ENCODE peak calls at places on chromosomes 1 and 21, in four cellular contexts. F is K562, N is GM12878, W is HepG2. K is an unnamed sample.

GRCh38 chr1:3028531-3029282 is 7.4 kb downstream of the ACTRT2 start:
- DNase-seq in F (no peak), N (no peak), W (no peak), K (no peak)

GRCh38 chr1:113991467-113991997 is 12.3 kb downstream of the OLFML3 start:
- DNase-seq in W (no peak), N (peak), F (no peak), K (no peak)

GRCh38 chr1:210291786-210292275 is 36.9 kb upstream of the HHAT start:
- DNase-seq in F (no peak), N (no peak), W (no peak), K (no peak)

GRCh38 chr1:9606948-9607347 is 18.2 kb downstream of the TMEM201 start:
- DNase-seq in W (no peak), F (no peak), N (no peak), K (no peak)

GRCh38 chr1:246836647-246837046 is 95.1 kb downstream of the AHCTF1 start:
- DNase-seq in N (no peak), W (no peak), F (no peak), K (no peak)

GRCh38 chr1:193674292-193674944 is 488.0 kb upstream of the B3GALT2 start:
- DNase-seq in N (no peak), W (no peak), F (no peak), K (no peak)

GRCh38 chr1:224689354-224689753 is 73.2 kb downstream of the CNIH3 start:
- DNase-seq in W (no peak), F (no peak), N (no peak), K (no peak)

GRCh38 chr1:89085781-89086180 is 20.8 kb upstream of the GBP1 start:
- DNase-seq in N (no peak), W (peak), F (peak), K (peak)

GRCh38 chr1:2427051-2427450 is 14.7 kb upstream of the PEX10 start:
- DNase-seq in W (no peak), N (no peak), F (no peak), K (no peak)

GRCh38 chr1:8818325-8818775 is 910 bp upstream of the RERE start:
- DNase-seq in N (no peak), W (no peak), F (no peak), K (no peak)

GRCh38 chr1:53137729-53138128 is 4.7 kb downstream of the SLC1A7 start:
- DNase-seq in F (peak), N (no peak), W (peak), K (no peak)

GRCh38 chr1:97144527-97144926 is 422.9 kb downstream of the PTBP2 start:
- DNase-seq in F (no peak), N (no peak), W (no peak), K (no peak)

GRCh38 chr1:180507826-180508724 is 5.7 kb upstream of the ACBD6 start:
- DNase-seq in W (no peak), N (no peak), F (peak), K (no peak)

GRCh38 chr1:15684468-15685283 is 556 bp downstream of the PLEKHM2 start:
- DNase-seq in W (no peak), N (no peak), F (peak), K (peak)

GRCh38 chr1:65959896-65960295 is 167.2 kb downstream of the PDE4B start:
- DNase-seq in N (no peak), W (no peak), F (no peak), K (no peak)

GRCh38 chr1:77316006-77316405 is 34.2 kb downstream of the AK5 start:
- DNase-seq in F (no peak), W (no peak), N (no peak), K (no peak)

GRCh38 chr1:97308131-97308530 is 586.5 kb downstream of the PTBP2 start:
- DNase-seq in N (no peak), W (no peak), F (no peak), K (no peak)

GRCh38 chr1:117210386-117210785 is 341 bp downstream of the VTCN1 start:
- DNase-seq in N (no peak), W (no peak), F (no peak), K (no peak)

GRCh38 chr1:53195913-53196484 is 625 bp upstream of the CPT2 start:
- DNase-seq in N (no peak), F (no peak), W (peak), K (no peak)

GRCh38 chr1:202122639-202123335 is at the start of gene GPR37L1:
- DNase-seq in W (peak), F (peak), N (no peak), K (peak)

DNA sequence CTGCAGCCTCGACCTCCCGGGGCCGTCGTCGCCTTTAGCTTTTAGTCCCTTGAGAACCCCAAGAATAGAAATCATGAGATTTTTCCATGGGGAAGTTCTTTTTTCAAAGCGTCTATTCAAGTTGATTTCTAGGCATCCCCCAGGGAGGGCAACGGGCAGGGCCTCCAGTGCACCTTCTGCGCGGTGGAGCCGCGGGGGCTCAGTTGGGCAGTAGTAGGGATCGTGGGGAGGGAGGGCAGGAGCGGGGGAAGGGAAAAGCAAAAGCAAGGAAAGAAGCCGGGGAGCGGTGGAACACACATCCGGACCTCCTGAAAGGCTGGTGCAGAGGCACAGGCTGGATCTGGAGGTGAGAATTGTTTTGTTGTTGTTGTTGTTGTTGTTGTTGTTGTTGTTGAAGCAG is 103.4 kb downstream of the PPIAL4G start:
- DNase-seq in F (no peak), N (no peak), W (no peak), K (peak)
- TF ChIP-seq ETV6 in F (no peak), N (no peak), W (no peak), K (no peak)

GRCh38 chr1:44084998-44085675 is 33.5 kb upstream of the KLF17 start:
- DNase-seq in W (no peak), F (no peak), N (no peak), K (no peak)
- TF ChIP-seq SP1 in W (no peak), F (no peak), N (no peak), K (no peak)

GRCh38 chr21:37869661-37870060 is 46.6 kb downstream of the KCNJ6 start:
- DNase-seq in F (no peak), N (no peak), W (no peak), K (no peak)
- TF ChIP-seq TCF7 in F (no peak), N (no peak), W (no peak), K (no peak)

GRCh38 chr1:36208978-36209708 is 15.1 kb upstream of the THRAP3 start:
- DNase-seq in W (no peak), F (no peak), N (no peak), K (no peak)

GRCh38 chr1:36204347-36204909 is 19.8 kb upstream of the THRAP3 start:
- DNase-seq in F (no peak), N (no peak), W (no peak), K (no peak)

GRCh38 chr1:36203554-36204346 is 20.5 kb upstream of the THRAP3 start:
- DNase-seq in W (no peak), N (no peak), F (peak), K (no peak)

GRCh38 chr1:36206323-36206858 is 17.9 kb upstream of the THRAP3 start:
- DNase-seq in W (no peak), N (no peak), F (no peak), K (no peak)

GRCh38 chr1:36207339-36207738 is 16.9 kb upstream of the THRAP3 start:
- DNase-seq in F (peak), N (no peak), W (no peak), K (peak)
- TF ChIP-seq ETV6 in F (no peak), N (no peak), W (no peak), K (no peak)

DNA sequence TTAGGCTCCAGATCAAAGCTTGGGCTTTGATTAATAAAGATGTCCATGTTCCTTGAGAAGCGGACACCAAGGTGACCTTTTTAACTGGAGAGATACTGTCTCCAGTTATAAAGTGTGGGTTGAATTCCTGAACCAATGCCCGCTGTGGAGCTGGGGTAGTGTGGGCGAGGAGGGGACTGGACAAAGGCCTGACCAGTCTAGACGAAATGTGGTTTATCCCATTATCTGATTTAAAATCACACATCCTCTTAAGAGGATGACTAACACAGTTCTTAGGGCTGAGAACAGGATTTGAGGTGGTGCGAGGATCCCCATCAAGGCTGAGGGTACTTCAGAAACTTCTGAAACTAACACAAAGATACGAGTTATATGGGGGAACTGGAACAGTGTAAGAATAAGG is 84.5 kb upstream of the GCLM start:
- DNase-seq in W (no peak), N (no peak), F (no peak), K (no peak)
- TF ChIP-seq SP1 in W (no peak), N (no peak), F (no peak), K (no peak)

GRCh38 chr1:4128616-4129015 is 228.5 kb upstream of the C1orf174 start:
- DNase-seq in N (no peak), F (no peak), W (no peak), K (no peak)
- TF ChIP-seq TCF7 in N (no peak), F (no peak), W (no peak), K (no peak)